ENCODE peak calls at places on chromosome 1, in nine cellular contexts. M is nephron progenitor cell; X is GM10248; Z is fibroblast of lung; Q is activated CD8-positive, alpha-beta T cell treated with anti-CD3 and anti-CD28 coated beads for 36 hours; G is cardiac muscle cell; F is brain microvascular endothelial cell; D is pancreas; W is fibroblast of the aortic adventitia. A is an unnamed sample.

GRCh38 chr1:8396912-8397406 is 79.0 kb downstream of the SLC45A1 start:
- DNase-seq in M (no peak), X (peak), Z (peak), Q (peak), G (peak), F (peak), D (no peak), W (peak), A (no peak)

GRCh38 chr1:15101112-15101760 is 52.3 kb upstream of the TMEM51 start:
- DNase-seq in M (no peak), X (no peak), Z (no peak), Q (no peak), G (no peak), F (no peak), D (no peak), W (no peak), A (no peak)

GRCh38 chr1:88327391-88328267 is 356.4 kb upstream of the PKN2 start:
- DNase-seq in M (no peak), X (no peak), Z (peak), Q (no peak), G (no peak), F (peak), D (no peak), W (peak), A (no peak)

GRCh38 chr1:222798111-222798510 is 16.7 kb upstream of the DISP1 start:
- DNase-seq in M (no peak), X (no peak), Z (peak), Q (peak), G (no peak), F (no peak), D (no peak), W (peak), A (no peak)

GRCh38 chr1:156499703-156500577 is 635 bp downstream of the MEF2D start:
- DNase-seq in M (peak), X (no peak), Z (peak), Q (peak), G (no peak), F (no peak), D (peak), W (no peak), A (no peak)

GRCh38 chr1:230160957-230161771 is 94.1 kb downstream of the GALNT2 start:
- DNase-seq in M (no peak), X (no peak), Z (no peak), Q (no peak), G (no peak), F (no peak), D (no peak), W (no peak), A (no peak)

GRCh38 chr1:157176591-157177121 is 38.5 kb upstream of the ETV3 start:
- DNase-seq in M (no peak), X (peak), Z (no peak), Q (no peak), G (no peak), F (no peak), D (no peak), W (no peak), A (no peak)

GRCh38 chr1:226983247-226983997 is 43.3 kb downstream of the COQ8A start:
- DNase-seq in M (no peak), X (no peak), Z (no peak), Q (no peak), G (no peak), F (no peak), D (peak), W (no peak), A (no peak)

GRCh38 chr1:41474490-41475271 is 9.8 kb downstream of the EDN2 start:
- DNase-seq in M (no peak), X (no peak), Z (no peak), Q (no peak), G (no peak), F (no peak), D (peak), W (no peak), A (no peak)

GRCh38 chr1:177174921-177175634 is 4.3 kb downstream of the BRINP2 start:
- DNase-seq in M (no peak), X (no peak), Z (no peak), Q (no peak), G (no peak), F (no peak), D (peak), W (no peak), A (no peak)

GRCh38 chr1:205417884-205418283 is 4.0 kb downstream of the LEMD1 start:
- DNase-seq in M (no peak), X (no peak), Z (no peak), Q (no peak), G (peak), F (no peak), D (no peak), W (no peak), A (no peak)

GRCh38 chr1:27589841-27590426 is 14.0 kb downstream of the AHDC1 start:
- DNase-seq in M (no peak), X (no peak), Z (peak), Q (no peak), G (peak), F (no peak), D (peak), W (peak), A (no peak)

GRCh38 chr1:117537291-117537920 is 68.4 kb upstream of the TENT5C start:
- DNase-seq in M (no peak), X (no peak), Z (no peak), Q (no peak), G (peak), F (no peak), D (peak), W (no peak), A (no peak)

GRCh38 chr1:16267690-16268180 is 30.8 kb upstream of the CPLANE2 start:
- DNase-seq in M (no peak), X (no peak), Z (no peak), Q (no peak), G (no peak), F (no peak), D (no peak), W (peak), A (no peak)

GRCh38 chr1:160144921-160145320 is 6.5 kb upstream of the ATP1A4 start:
- DNase-seq in M (no peak), X (no peak), Z (peak), Q (no peak), G (no peak), F (no peak), D (no peak), W (peak), A (no peak)

GRCh38 chr1:6906783-6907182 is 121.5 kb downstream of the CAMTA1 start:
- DNase-seq in M (peak), X (no peak), Z (no peak), Q (no peak), G (no peak), F (no peak), D (no peak), W (no peak), A (no peak)

GRCh38 chr1:182784556-182785171 is 4.9 kb upstream of the NPL start:
- DNase-seq in M (no peak), X (peak), Z (peak), Q (peak), G (peak), F (peak), D (no peak), W (peak), A (peak)

DNA sequence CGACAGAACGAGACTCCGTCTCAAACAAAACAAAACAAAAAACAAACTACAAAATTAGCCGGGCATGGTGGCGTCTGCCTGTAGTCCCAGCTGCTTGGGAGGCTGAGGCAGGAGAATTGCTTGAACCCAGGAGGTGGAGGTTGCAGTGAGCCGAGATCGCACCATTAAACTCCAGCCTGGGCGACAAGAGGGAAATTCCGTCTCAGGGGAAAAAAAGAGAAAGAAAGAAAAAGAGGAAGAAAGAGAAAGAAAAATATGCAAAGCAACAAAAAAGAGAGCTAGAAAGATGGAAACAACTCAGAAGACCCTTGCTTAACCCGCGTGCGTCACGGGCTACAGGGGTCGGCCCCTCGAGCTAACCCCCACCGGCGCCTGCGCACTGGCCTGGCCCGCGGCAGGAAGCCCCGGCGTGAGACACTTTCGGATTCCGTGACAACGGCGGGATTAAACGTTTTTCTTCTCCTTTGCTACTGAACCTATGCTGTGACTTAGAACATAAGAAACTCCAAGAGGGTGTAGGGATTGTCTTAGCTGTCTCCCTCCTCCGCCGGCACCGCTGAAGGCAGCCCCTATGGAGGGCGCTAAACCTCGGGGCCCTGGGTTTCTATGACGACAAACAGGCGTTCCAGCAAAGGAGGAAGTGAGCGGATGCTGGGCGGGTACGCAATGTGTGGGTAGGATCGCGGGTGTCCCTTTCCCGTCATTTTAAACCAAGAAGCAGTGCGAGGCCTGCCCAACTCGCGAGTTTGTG is at the start of gene AXDND1:
- DNase-seq in M (peak), X (peak), Z (peak), Q (peak), G (peak), F (peak), D (peak), W (peak), A (peak)
- TF ChIP-seq CTCF in M (no peak), X (no peak), Z (peak), Q (no peak), G (no peak), F (no peak), D (no peak), W (no peak), A (no peak)

GRCh38 chr1:30600258-30600657 is 123.1 kb downstream of the MATN1 start:
- DNase-seq in M (no peak), X (no peak), Z (no peak), Q (no peak), G (no peak), F (no peak), D (no peak), W (no peak), A (no peak)
- TF ChIP-seq CTCF in M (no peak), X (no peak), Z (no peak), Q (no peak), G (no peak), F (no peak), D (no peak), W (no peak), A (no peak)

GRCh38 chr1:93874025-93874651 is 4.9 kb downstream of the DNTTIP2 start:
- DNase-seq in M (peak), X (no peak), Z (peak), Q (no peak), G (peak), F (peak), D (no peak), W (peak), A (no peak)
- TF ChIP-seq CTCF in M (peak), X (peak), Z (peak), Q (peak), G (peak), F (peak), D (peak), W (peak), A (peak)

DNA sequence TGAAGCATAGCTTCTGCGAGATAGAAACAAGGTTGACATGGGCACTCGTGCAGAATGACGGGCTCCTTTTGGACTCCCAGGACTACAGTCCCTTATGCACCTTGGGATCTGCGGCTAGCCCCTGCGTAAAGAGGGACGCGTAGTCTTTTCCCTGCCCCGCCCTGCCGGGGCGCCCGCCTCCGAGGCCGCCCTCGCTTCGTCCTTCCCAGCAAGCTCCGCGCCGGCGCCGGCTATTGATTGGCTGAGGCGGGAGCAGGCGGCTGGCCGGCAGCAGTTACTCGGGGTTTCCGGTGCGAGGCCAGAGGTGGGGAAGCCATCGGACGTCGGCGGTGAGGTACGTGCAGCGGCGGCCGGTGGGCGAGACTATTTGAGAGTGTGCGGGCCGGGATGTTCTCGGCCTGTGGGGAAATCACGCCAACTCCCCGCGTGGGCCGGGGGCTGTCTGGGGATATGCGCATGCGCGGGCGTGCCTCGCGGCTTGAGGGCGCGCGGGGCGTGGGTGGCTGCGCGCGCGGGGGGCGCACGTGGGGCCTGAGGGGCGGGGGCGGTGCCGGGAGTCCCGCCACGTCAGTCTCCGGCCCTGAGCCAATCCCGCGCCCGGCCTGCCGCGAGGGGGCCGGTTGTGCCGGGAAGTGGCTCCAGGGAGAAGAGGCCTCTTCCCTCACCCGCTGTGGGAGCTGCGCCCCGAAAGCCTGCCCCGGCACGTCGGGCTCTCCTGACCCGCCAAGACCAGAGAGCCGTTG is at the start of gene TXLNA:
- DNase-seq in M (peak), X (peak), Z (peak), Q (peak), G (peak), F (peak), D (peak), W (peak), A (peak)
- TF ChIP-seq CTCF in M (no peak), X (peak), Z (no peak), Q (no peak), G (peak), F (peak), D (no peak), W (peak), A (no peak)

A was measured in GM13977.